ENCODE peak calls at places on chromosomes 2 and 18, in ten cellular contexts. N is testis; F is A549; T is sigmoid colon; M is right lobe of liver; S is naive thymus-derived CD4-positive, alpha-beta T cell; X is SK-N-SH; P is IMR-90; A is HCT116; I is uterus. Q is an unnamed sample. For H3K4me1, the result is how much of the 10 kb centered on the place peaks cover.

GRCh38 chr2:70895998-70896764 is 39.5 kb upstream of the ATP6V1B1 start:
- DNase-seq in I (no peak), X (peak), A (no peak), M (no peak), N (no peak), T (no peak), P (no peak), F (no peak), S (no peak), Q (no peak)

GRCh38 chr18:24362757-24363156 is 34.9 kb downstream of the OSBPL1A start:
- DNase-seq in P (peak), I (no peak), A (no peak), N (no peak), S (no peak), T (no peak), M (no peak), X (no peak), F (no peak), Q (no peak)

GRCh38 chr2:112481050-112481527 is 867 bp upstream of the TTL start:
- DNase-seq in M (peak), S (peak), P (peak), A (peak), T (peak), F (peak), X (peak), I (peak), N (peak), Q (peak)

GRCh38 chr2:174577967-174578589 is 19.5 kb downstream of the WIPF1 start:
- DNase-seq in F (peak), M (no peak), I (no peak), A (no peak), N (no peak), T (no peak), S (peak), X (peak), P (peak), Q (peak)

GRCh38 chr2:36667931-36668330 is 28.6 kb upstream of the VIT start:
- DNase-seq in P (no peak), A (no peak), N (no peak), T (no peak), I (no peak), F (no peak), X (no peak), S (no peak), M (no peak), Q (no peak)

GRCh38 chr18:32424696-32425095 is 46.0 kb downstream of the GAREM1 start:
- DNase-seq in A (no peak), P (no peak), X (no peak), N (no peak), T (peak), I (peak), M (no peak), S (no peak), F (no peak), Q (no peak)

GRCh38 chr2:126972272-126972626 is 73.6 kb downstream of the TEX51 start:
- DNase-seq in N (no peak), S (no peak), I (no peak), X (no peak), A (no peak), F (no peak), P (no peak), M (no peak), T (no peak), Q (no peak)

GRCh38 chr2:200777275-200777674 is 34.4 kb upstream of the BZW1 start:
- DNase-seq in A (no peak), I (no peak), M (no peak), T (no peak), X (no peak), F (peak), S (no peak), P (no peak), N (no peak), Q (no peak)

GRCh38 chr2:54757496-54757895 is 34.0 kb downstream of the EML6 start:
- DNase-seq in A (no peak), X (no peak), N (no peak), F (no peak), P (peak), S (no peak), I (no peak), T (no peak), M (no peak), Q (no peak)

GRCh38 chr2:146351689-146352088 is 1493.1 kb upstream of the ACVR2A start:
- DNase-seq in P (no peak), N (no peak), X (no peak), S (no peak), M (no peak), I (no peak), T (no peak), F (no peak), A (no peak), Q (no peak)

GRCh38 chr18:55844373-55844772 is 256.4 kb upstream of the TCF4 start:
- DNase-seq in T (no peak), I (no peak), S (no peak), X (no peak), M (no peak), A (no peak), F (no peak), N (no peak), P (peak), Q (no peak)

DNA sequence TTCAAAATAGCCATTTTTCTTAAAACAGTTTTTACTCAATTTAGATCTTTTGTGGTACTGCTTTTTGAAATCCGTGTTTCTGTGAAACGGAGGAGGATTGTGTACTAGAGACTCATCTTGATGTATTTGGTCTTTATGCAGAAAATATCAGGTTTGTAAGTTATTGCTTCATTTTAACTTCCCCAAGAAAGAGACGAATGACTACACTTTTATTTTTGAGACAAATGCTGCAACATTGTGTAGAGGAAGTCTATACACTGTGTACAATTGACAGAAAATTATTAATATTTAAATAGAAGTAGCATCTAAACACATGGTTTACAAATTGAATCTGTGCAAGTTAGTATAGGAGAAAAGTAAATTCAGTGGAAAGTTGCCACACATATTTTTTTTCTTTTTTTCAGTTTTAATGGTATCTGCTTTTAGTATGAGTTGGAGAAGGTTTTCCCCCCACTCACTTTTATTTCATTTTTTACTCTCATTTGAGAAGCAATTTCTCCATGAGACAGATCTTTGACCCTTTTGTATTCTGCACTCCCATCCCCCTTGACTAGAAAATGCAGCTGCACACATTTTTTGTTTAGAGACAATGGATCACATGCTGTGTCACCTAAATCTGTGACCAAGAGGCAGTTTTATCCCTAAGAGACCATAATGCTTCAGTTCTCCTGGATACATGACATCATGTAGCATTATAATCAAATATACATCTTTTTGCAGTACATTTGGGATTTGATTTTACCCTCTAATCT is 200.8 kb upstream of the STON1 start:
- DNase-seq in I (no peak), T (no peak), N (no peak), P (no peak), F (no peak), S (no peak), A (no peak), X (peak), M (no peak), Q (no peak)
- H3K4me1 ChIP-seq in I (under half), T (under half), N (under half), P (under half), F (half or more), S (under half), A (under half), X (under half), M (under half), Q (under half)

GRCh38 chr2:165791811-165792454 is 2.1 kb downstream of the GALNT3 start:
- DNase-seq in A (no peak), I (no peak), T (no peak), P (peak), M (no peak), X (no peak), S (no peak), F (no peak), N (no peak), Q (no peak)
- H3K4me3 ChIP-seq in A (no peak), I (no peak), T (no peak), P (no peak), M (no peak), X (no peak), S (no peak), F (no peak), N (no peak), Q (no peak)

GRCh38 chr2:43007901-43008300 is 215.5 kb upstream of the HAAO start:
- DNase-seq in S (no peak), X (no peak), P (no peak), N (no peak), A (no peak), F (no peak), T (no peak), M (no peak), I (no peak), Q (no peak)

GRCh38 chr2:43005211-43005974 is 213.0 kb upstream of the HAAO start:
- DNase-seq in P (no peak), A (no peak), I (no peak), X (peak), N (peak), F (no peak), T (no peak), M (peak), S (no peak), Q (no peak)

GRCh38 chr2:43005975-43006833 is 213.8 kb upstream of the HAAO start:
- DNase-seq in S (no peak), P (no peak), M (peak), N (no peak), X (peak), F (no peak), T (no peak), A (no peak), I (no peak), Q (no peak)

GRCh38 chr2:43008388-43008787 is 216.0 kb upstream of the HAAO start:
- DNase-seq in M (no peak), T (no peak), X (peak), S (no peak), A (no peak), I (no peak), P (no peak), F (no peak), N (no peak), Q (no peak)

DNA sequence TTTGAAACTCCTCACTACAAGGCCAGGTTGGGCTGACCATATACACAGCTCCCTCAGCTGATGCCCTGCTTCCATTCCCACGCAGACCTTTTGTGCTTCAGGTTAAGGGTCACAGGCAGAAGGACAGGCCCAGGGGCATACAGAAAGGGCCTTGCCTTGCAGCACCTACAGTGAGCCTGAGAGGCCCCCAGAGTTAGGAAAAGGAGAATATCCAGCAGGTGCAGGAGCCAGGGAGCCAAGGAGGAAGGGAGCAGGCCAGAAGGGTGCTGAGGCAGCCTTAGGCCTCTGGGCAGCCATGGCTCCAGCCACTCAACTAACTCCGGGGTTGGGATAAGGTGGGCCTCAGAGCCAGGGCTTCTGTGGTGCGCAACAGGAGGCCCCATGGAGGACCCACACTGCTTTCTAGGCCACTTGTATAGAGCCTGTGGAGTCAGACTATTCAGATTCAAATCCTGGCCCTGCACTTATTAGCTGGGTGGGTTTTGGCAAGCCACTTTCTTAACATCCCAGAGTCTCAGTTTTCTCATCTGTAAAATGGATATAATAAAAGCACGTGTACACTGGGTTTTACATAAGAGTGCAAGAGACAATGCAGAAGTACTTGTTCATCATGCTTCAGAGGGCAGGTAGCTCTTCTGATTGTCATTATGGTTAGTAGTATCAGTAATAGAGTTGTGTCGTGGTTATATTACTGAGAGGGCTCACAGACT is 214.6 kb upstream of the HAAO start:
- DNase-seq in N (no peak), F (no peak), M (no peak), T (no peak), I (no peak), P (no peak), X (no peak), A (no peak), S (no peak), Q (no peak)
- H3K4me1 ChIP-seq in N (under half), F (under half), M (under half), T (under half), I (under half), P (under half), X (under half), A (under half), S (under half), Q (under half)

DNA sequence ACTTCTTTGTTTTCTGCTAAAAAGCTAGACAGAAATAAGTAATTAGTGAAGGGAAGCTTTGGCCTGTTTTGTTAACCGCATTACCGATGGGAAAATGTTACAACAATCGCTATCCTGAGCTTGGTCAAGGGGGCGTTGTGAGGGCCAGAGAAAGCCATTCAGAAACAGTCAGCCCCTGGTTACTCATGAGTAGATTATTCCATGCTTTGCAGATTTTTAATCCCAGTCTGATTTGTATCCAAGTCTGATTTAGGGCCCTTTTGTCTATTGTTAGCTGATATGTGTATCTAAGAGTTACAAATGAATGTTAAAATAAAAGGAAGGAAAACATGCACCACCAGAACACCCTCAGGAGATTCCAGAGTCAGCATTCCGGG is 99.1 kb downstream of the PRPF40A start:
- DNase-seq in T (no peak), X (no peak), F (no peak), N (no peak), A (no peak), P (no peak), S (no peak), M (no peak), I (no peak), Q (no peak)
- H3K4me3 ChIP-seq in T (no peak), X (no peak), F (no peak), N (no peak), A (no peak), P (no peak), S (no peak), M (no peak), I (no peak), Q (no peak)

DNA sequence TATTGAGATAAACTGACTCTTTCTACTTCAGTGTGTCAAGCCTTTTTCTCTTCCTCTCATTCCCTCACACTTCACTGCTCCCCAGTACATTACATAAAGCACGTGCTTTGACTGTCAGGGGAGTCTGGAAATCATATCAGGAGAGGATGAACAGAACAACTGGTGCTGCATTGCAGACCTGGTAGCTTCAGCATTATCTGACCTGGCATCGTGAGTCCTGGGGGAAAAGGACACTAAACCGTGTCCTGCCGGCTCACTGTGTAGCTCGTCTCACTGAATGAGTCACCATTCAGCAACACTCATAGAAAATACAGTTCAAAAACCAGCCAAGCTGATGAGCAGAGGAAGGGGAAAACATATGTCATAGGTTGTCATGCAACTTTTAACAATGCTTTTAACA is 108.5 kb upstream of the UNC80 start:
- DNase-seq in A (no peak), S (no peak), M (no peak), F (no peak), T (no peak), N (no peak), P (peak), X (peak), I (no peak), Q (no peak)
- H3K4me1 ChIP-seq in A (under half), S (under half), M (under half), F (under half), T (under half), N (under half), P (under half), X (under half), I (under half), Q (under half)